ENCODE peak calls at places on chromosomes 16 and 17, in five cellular contexts. F, X, P, D and E are unnamed samples.

GRCh38 chr17:6642592-6642991 is 1.7 kb downstream of the TXNDC17 start:
- DNase-seq in F (no peak), X (no peak), P (no peak), D (no peak), E (no peak)

GRCh38 chr17:73318861-73319260 is 7.1 kb upstream of the CDC42EP4 start:
- DNase-seq in F (no peak), X (no peak), P (no peak), D (no peak), E (no peak)

GRCh38 chr17:10668771-10669170 is 11.7 kb upstream of the MYH3 start:
- DNase-seq in F (peak; percentile 76), X (no peak), P (no peak), D (no peak), E (peak; percentile 58)

GRCh38 chr17:61216066-61216465 is 183.6 kb upstream of the TBX2 start:
- DNase-seq in F (no peak), X (no peak), P (no peak), D (no peak), E (no peak)

GRCh38 chr17:50037321-50038107 is 18.4 kb upstream of the ITGA3 start:
- DNase-seq in F (peak; percentile 64), X (peak; percentile 84), P (peak; percentile 95), D (peak; percentile 50), E (no peak)

GRCh38 chr17:12567077-12568053 is 98.3 kb upstream of the MYOCD start:
- DNase-seq in F (no peak), X (no peak), P (no peak), D (no peak), E (no peak)

GRCh38 chr16:2205967-2206313 is 686 bp downstream of the MLST8 start:
- DNase-seq in F (no peak), X (no peak), P (peak; percentile 86), D (no peak), E (no peak)

GRCh38 chr17:246851-247421 is 65.5 kb upstream of the DOC2B start:
- DNase-seq in F (no peak), X (peak; percentile 9), P (peak; percentile 46), D (no peak), E (no peak)

GRCh38 chr17:58193641-58194259 is 1.2 kb downstream of the EPX start:
- DNase-seq in F (no peak), X (no peak), P (no peak), D (no peak), E (no peak)

GRCh38 chr16:70692481-70693203 is 6.8 kb upstream of the MTSS2 start:
- DNase-seq in F (no peak), X (no peak), P (peak; percentile 94), D (no peak), E (no peak)
- H3K27ac ChIP-seq in F (peak overlapping the region; percentile 62), X (peak overlapping the region; percentile 44), P (peak overlapping the region; percentile 74), D (peak overlapping the region; percentile 97), E (peak overlapping the region; percentile 97)

GRCh38 chr17:29590261-29590978 is 972 bp upstream of the GIT1 start:
- DNase-seq in F (peak; percentile 62), X (peak; percentile 16), P (no peak), D (no peak), E (no peak)

GRCh38 chr17:29593546-29594440 is 861 bp downstream of the ANKRD13B start:
- DNase-seq in F (no peak), X (peak; percentile 30), P (no peak), D (no peak), E (no peak)

GRCh38 chr17:29592850-29593545 is at the start of gene ANKRD13B:
- DNase-seq in F (no peak), X (peak; percentile 43), P (no peak), D (no peak), E (no peak)

GRCh38 chr17:29590979-29591736 is 1.7 kb upstream of the GIT1 start:
- DNase-seq in F (peak; percentile 77), X (peak; percentile 51), P (no peak), D (no peak), E (no peak)

GRCh38 chr17:29591737-29592624 is 951 bp upstream of the ANKRD13B start:
- DNase-seq in F (no peak), X (peak; percentile 88), P (peak; percentile 95), D (no peak), E (no peak)
- TF ChIP-seq CTCF in F (peak; percentile 70), X (peak; percentile 96), P (peak; percentile 95), D (peak; percentile 94), E (peak; percentile 98)

DNA sequence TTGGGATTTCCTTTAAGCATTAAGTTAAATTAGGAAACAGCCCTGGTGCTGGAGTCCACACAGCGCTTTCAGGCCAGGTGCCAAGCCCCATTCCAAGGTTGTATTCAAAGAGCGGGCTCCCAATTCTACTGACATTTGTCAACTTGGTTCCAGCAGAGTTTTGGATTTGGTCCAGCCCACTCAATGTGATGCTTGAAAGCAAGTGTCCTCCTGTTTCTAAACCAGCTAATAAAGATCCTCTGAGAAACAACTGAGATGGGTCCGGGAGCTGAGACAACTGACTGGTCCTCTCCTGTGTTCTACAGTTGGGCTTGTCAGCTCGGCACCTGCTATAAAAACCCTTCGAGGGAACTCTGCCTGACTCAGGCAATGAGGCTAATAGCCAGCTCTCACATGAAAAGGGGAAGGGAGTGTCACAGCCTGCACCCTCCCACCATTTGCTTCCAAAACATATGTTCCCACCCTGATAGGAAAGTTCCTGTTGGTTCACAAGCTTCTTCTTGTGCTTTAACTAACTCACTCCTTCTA is 11.4 kb downstream of the ERN1 start:
- DNase-seq in F (no peak), X (peak; percentile 73), P (no peak), D (peak; percentile 6), E (no peak)
- H3K27ac ChIP-seq in F (no peak overlapping the region), X (peak overlapping the region; percentile 68), P (no peak overlapping the region), D (no peak overlapping the region), E (no peak overlapping the region)

DNA sequence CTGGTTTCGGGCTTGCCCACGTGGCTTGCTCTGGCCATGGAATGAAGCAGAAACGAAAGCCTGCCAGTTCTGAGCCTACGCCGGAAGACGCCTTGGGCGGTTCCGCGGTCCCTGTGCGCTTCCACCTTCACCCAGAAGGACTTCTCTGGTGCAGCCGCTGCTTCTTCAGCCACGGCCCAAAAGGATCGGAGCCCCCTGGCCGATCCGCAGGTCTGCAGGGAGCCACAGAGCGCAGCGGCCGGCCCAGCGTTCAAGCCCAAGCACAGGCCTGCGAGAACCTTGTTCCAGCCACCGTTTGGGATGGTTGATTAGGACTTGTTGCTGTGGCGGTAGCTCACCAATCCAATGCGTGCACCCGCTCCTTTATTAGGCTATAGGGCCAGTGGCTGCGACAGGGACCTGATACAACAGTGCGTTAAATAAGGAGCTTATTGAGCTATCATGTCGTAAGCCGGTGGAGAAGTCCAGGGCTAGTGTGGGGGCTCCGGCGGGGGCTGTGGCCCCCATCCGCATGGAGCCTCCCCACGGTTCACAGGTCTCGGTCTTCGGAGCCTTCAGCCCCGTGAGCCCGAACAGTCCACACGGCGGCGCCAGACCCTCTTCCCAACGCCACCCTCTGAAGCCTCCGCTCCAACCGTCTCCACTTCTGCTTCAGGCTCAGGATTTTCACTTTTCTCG is 10.2 kb upstream of the MPP2 start:
- DNase-seq in F (no peak), X (no peak), P (no peak), D (no peak), E (no peak)
- TF ChIP-seq CTCF in F (peak; percentile 21), X (peak; percentile 12), P (peak; percentile 43), D (peak; percentile 57), E (peak; percentile 56)